ENCODE peak calls at places on chromosome 7, in eight cellular contexts. U, F, S, M, T, C, X and D are unnamed samples.
A peak's percentile ranks its signal among the peaks of the same experiment; 100 is the strongest.

GRCh38 chr7:1781369-1781768 is 111.3 kb downstream of the ELFN1 start:
- DNase-seq in U (no peak), F (no peak), S (no peak), M (no peak), T (no peak), C (no peak), X (no peak), D (no peak)

GRCh38 chr7:5701085-5701914 is 80.2 kb downstream of the RNF216 start:
- DNase-seq in U (no peak), F (no peak), S (no peak), M (no peak), T (no peak), C (peak; percentile 57), X (no peak), D (no peak)

GRCh38 chr7:38339953-38340819 is 66.8 kb upstream of the TARP start:
- DNase-seq in U (no peak), F (no peak), S (no peak), M (no peak), T (no peak), C (no peak), X (no peak), D (no peak)

GRCh38 chr7:98312201-98312600 is 30.7 kb downstream of the BRI3 start:
- DNase-seq in U (no peak), F (no peak), S (no peak), M (no peak), T (no peak), C (no peak), X (no peak), D (no peak)

GRCh38 chr7:67392596-67393438 is 396.2 kb downstream of the TYW1 start:
- DNase-seq in U (no peak), F (no peak), S (no peak), M (no peak), T (no peak), C (no peak), X (no peak), D (no peak)

GRCh38 chr7:2821842-2822507 is 22.1 kb downstream of the GNA12 start:
- DNase-seq in U (peak; percentile 91), F (no peak), S (no peak), M (peak; percentile 41), T (peak; percentile 81), C (no peak), X (peak; percentile 90), D (no peak)

GRCh38 chr7:12746211-12746610 is 58.8 kb downstream of the ARL4A start:
- DNase-seq in U (no peak), F (no peak), S (no peak), M (no peak), T (no peak), C (no peak), X (no peak), D (no peak)

GRCh38 chr7:136919820-136920219 is 51.4 kb downstream of the CHRM2 start:
- DNase-seq in U (no peak), F (no peak), S (no peak), M (no peak), T (no peak), C (no peak), X (no peak), D (no peak)

GRCh38 chr7:33186187-33186586 is 56.8 kb downstream of the BBS9 start:
- DNase-seq in U (peak; percentile 62), F (no peak), S (no peak), M (peak; percentile 22), T (no peak), C (no peak), X (peak; percentile 45), D (no peak)

GRCh38 chr7:2944729-2945128 is 98.9 kb downstream of the CARD11 start:
- DNase-seq in U (no peak), F (no peak), S (no peak), M (no peak), T (no peak), C (no peak), X (no peak), D (no peak)

GRCh38 chr7:2521952-2522591 is 2.5 kb downstream of the LFNG start:
- DNase-seq in U (peak; percentile 44), F (no peak), S (no peak), M (peak; percentile 51), T (no peak), C (no peak), X (no peak), D (no peak)

GRCh38 chr7:105786520-105786919 is 89.9 kb downstream of the ATXN7L1 start:
- DNase-seq in U (no peak), F (no peak), S (no peak), M (no peak), T (no peak), C (no peak), X (no peak), D (no peak)

GRCh38 chr7:47878662-47879061 is 69.6 kb downstream of the PKD1L1 start:
- DNase-seq in U (no peak), F (no peak), S (no peak), M (no peak), T (no peak), C (no peak), X (no peak), D (no peak)

GRCh38 chr7:55080000-55080629 is 61.3 kb downstream of the EGFR start:
- DNase-seq in U (no peak), F (no peak), S (no peak), M (no peak), T (no peak), C (no peak), X (no peak), D (no peak)

DNA sequence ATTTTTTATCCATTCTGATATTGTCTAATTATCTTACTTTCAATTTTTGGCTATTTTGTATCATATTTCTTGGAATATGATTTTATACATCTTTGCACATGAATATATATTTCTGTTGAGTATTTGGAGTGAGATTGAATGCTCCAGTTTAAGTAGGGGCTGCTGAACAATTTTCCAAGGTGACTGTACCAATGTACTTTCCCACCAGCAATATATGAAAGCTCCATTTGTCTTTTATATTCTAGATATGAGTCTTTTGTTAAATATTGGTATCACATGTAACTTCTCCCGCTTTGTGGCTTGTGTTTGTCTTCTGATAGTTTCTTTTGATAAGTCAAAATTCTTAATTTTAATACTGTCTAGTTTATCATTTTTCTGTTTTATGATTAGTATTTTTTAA is 144.6 kb upstream of the MDFIC start:
- DNase-seq in U (no peak), F (no peak), S (no peak), M (no peak), T (no peak), C (no peak), X (no peak), D (no peak)
- TF ChIP-seq CTCF in U (no peak), F (no peak), S (no peak), M (no peak), T (no peak), C (no peak), X (no peak), D (no peak)

GRCh38 chr7:139341058-139341775 is at the start of gene FMC1:
- DNase-seq in U (peak; percentile 96), F (peak; percentile 92), S (peak; percentile 94), M (peak; percentile 96), T (peak; percentile 93), C (peak; percentile 86), X (peak; percentile 94), D (peak; percentile 89)
- TF ChIP-seq CTCF in U (peak; percentile 17), F (no peak), S (no peak), M (no peak), T (peak; percentile 40), C (peak; percentile 27), X (peak; percentile 44), D (peak; percentile 55)

GRCh38 chr7:28411876-28412662 is at the start of gene CREB5:
- DNase-seq in U (peak; percentile 35), F (no peak), S (no peak), M (peak; percentile 45), T (peak; percentile 34), C (no peak), X (no peak), D (no peak)
- TF ChIP-seq CTCF in U (peak; percentile 42), F (no peak), S (peak; percentile 58), M (peak; percentile 53), T (peak; percentile 71), C (peak; percentile 45), X (peak; percentile 35), D (no peak)

DNA sequence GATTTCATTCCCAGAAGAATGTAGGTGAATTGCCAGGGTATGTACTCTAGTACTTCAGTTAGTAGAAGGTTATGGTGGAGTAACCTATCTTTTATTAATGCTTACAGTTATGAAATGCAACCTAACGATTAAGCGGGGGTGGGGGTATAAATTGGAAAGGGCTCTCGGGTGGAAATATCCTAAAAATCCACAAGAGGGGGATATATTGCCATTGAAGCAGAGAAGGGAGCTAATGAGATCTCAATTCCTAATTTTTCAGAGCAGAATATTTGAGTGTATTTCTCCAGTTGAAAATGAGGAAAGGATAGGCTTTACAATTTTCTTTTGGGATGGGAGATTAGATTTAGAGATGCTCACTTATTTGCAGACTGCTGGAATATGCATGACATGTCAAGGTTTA is 90.8 kb downstream of the DNAJB9 start:
- DNase-seq in U (peak; percentile 29), F (no peak), S (no peak), M (no peak), T (no peak), C (no peak), X (no peak), D (no peak)
- TF ChIP-seq CTCF in U (peak; percentile 46), F (no peak), S (peak; percentile 44), M (peak; percentile 45), T (peak; percentile 61), C (no peak), X (peak; percentile 18), D (peak; percentile 52)

GRCh38 chr7:80954181-80954580 is 35.3 kb upstream of the SEMA3C start:
- DNase-seq in U (no peak), F (no peak), S (no peak), M (no peak), T (no peak), C (no peak), X (no peak), D (no peak)

GRCh38 chr7:80950550-80950967 is 31.7 kb upstream of the SEMA3C start:
- DNase-seq in U (peak; percentile 22), F (no peak), S (no peak), M (no peak), T (no peak), C (no peak), X (no peak), D (no peak)

DNA sequence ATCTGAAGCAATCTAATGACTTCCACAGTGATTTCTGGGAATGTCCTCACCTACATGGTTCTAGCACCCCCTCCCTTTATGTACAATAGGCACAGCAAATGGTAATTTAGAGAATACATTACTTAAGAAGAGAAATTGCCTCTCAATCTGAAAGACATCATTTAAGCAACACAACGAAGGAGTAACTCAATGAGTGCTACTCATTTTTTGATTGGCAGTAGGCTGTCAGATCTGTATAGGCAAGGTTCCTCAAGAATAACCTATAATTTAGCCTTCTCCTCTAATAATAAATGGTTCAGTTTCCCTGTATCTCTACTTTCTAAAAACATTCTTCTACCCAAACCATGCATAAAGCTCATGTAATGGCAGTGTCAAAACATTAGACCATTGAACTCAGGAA is 30.6 kb upstream of the SEMA3C start:
- DNase-seq in U (no peak), F (no peak), S (no peak), M (no peak), T (no peak), C (no peak), X (no peak), D (no peak)
- TF ChIP-seq CTCF in U (no peak), F (no peak), S (no peak), M (no peak), T (no peak), C (no peak), X (no peak), D (no peak)